ENCODE peak calls at places on chromosomes 1 and 21, in six cellular contexts. U is upper lobe of right lung, P is GM12865, F is DND-41, B is A549, C is AG04450. N is an unnamed sample.
A peak's percentile ranks its signal among the peaks of the same experiment; 100 is the strongest.

GRCh38 chr1:65176071-65176470 is 28.1 kb downstream of the AK4 start:
- DNase-seq in U (no peak), P (no peak), F (no peak), B (no peak), C (no peak), N (no peak)

GRCh38 chr1:50978144-50978851 is 8.3 kb downstream of the CDKN2C start:
- DNase-seq in U (peak; percentile 81), P (peak; percentile 84), F (peak; percentile 66), B (peak; percentile 84), C (no peak), N (no peak)

GRCh38 chr1:7539772-7540175 is 231.3 kb upstream of the VAMP3 start:
- DNase-seq in U (peak; percentile 82), P (peak; percentile 45), F (peak; percentile 16), B (peak; percentile 74), C (no peak), N (no peak)

GRCh38 chr1:53572802-53573148 is 113.6 kb downstream of the DMRTB1 start:
- DNase-seq in U (no peak), P (no peak), F (no peak), B (no peak), C (no peak), N (no peak)

GRCh38 chr1:168485048-168485447 is 58.7 kb downstream of the XCL2 start:
- DNase-seq in U (no peak), P (no peak), F (no peak), B (no peak), C (no peak), N (no peak)

GRCh38 chr1:175765293-175765692 is 21.9 kb upstream of the TNR start:
- DNase-seq in U (no peak), P (no peak), F (no peak), B (no peak), C (no peak), N (no peak)

GRCh38 chr1:24920155-24920925 is 9.7 kb downstream of the RUNX3 start:
- DNase-seq in U (no peak), P (peak; percentile 73), F (no peak), B (no peak), C (no peak), N (peak; percentile 70)

GRCh38 chr21:45290948-45291612 is 3.4 kb upstream of the POFUT2 start:
- DNase-seq in U (no peak), P (no peak), F (no peak), B (no peak), C (no peak), N (no peak)

GRCh38 chr1:247322437-247322836 is 9.2 kb downstream of the ZNF496 start:
- DNase-seq in U (no peak), P (no peak), F (no peak), B (no peak), C (no peak), N (no peak)

GRCh38 chr1:69911301-69911801 is 294.0 kb downstream of the LRRC40 start:
- DNase-seq in U (no peak), P (no peak), F (no peak), B (no peak), C (peak; percentile 3), N (peak; percentile 45)

GRCh38 chr1:162074548-162074947 is 5.1 kb downstream of the NOS1AP start:
- DNase-seq in U (no peak), P (no peak), F (no peak), B (no peak), C (no peak), N (no peak)

GRCh38 chr1:192140382-192140781 is 17.9 kb upstream of the RGS18 start:
- DNase-seq in U (no peak), P (no peak), F (no peak), B (no peak), C (no peak), N (no peak)

GRCh38 chr1:59332983-59333382 is 36.1 kb downstream of the FGGY start:
- DNase-seq in U (no peak), P (peak; percentile 46), F (peak; percentile 64), B (no peak), C (no peak), N (no peak)

GRCh38 chr1:114735479-114735878 is 18.9 kb upstream of the NRAS start:
- DNase-seq in U (no peak), P (no peak), F (no peak), B (no peak), C (no peak), N (no peak)

GRCh38 chr21:45695086-45695485 is 51.6 kb downstream of the PCBP3 start:
- DNase-seq in U (no peak), P (no peak), F (no peak), B (no peak), C (no peak), N (no peak)

GRCh38 chr1:63877816-63878215 is 104.0 kb downstream of the ROR1 start:
- DNase-seq in U (peak; percentile 64), P (no peak), F (no peak), B (no peak), C (no peak), N (no peak)

GRCh38 chr1:225468270-225469020 is 40.6 kb upstream of the LBR start:
- DNase-seq in U (peak; percentile 3), P (peak; percentile 31), F (no peak), B (no peak), C (no peak), N (no peak)

GRCh38 chr1:9263984-9264929 is 28.4 kb upstream of the SPSB1 start:
- DNase-seq in U (no peak), P (no peak), F (no peak), B (no peak), C (no peak), N (no peak)

GRCh38 chr1:44354268-44354839 is 703 bp downstream of the ERI3 start:
- DNase-seq in U (no peak), P (no peak), F (no peak), B (no peak), C (no peak), N (no peak)

GRCh38 chr1:245609354-245609753 is 454.6 kb downstream of the KIF26B start:
- DNase-seq in U (no peak), P (no peak), F (no peak), B (no peak), C (no peak), N (no peak)

GRCh38 chr1:119291611-119292206 is 76.9 kb upstream of the HAO2 start:
- DNase-seq in U (no peak), P (no peak), F (no peak), B (no peak), C (no peak), N (no peak)

GRCh38 chr1:227885648-227886502 is 61.9 kb downstream of the WNT9A start:
- DNase-seq in U (peak; percentile 70), P (peak; percentile 0), F (peak; percentile 3), B (peak; percentile 33), C (no peak), N (no peak)

GRCh38 chr1:19637606-19638005 is 6.5 kb upstream of the NBL1 start:
- DNase-seq in U (no peak), P (no peak), F (no peak), B (no peak), C (no peak), N (no peak)

GRCh38 chr1:6904476-6905170 is 119.4 kb downstream of the CAMTA1 start:
- DNase-seq in U (no peak), P (no peak), F (no peak), B (no peak), C (no peak), N (no peak)

GRCh38 chr1:56418047-56418680 is 161.2 kb downstream of the PLPP3 start:
- DNase-seq in U (no peak), P (no peak), F (no peak), B (no peak), C (no peak), N (no peak)

DNA sequence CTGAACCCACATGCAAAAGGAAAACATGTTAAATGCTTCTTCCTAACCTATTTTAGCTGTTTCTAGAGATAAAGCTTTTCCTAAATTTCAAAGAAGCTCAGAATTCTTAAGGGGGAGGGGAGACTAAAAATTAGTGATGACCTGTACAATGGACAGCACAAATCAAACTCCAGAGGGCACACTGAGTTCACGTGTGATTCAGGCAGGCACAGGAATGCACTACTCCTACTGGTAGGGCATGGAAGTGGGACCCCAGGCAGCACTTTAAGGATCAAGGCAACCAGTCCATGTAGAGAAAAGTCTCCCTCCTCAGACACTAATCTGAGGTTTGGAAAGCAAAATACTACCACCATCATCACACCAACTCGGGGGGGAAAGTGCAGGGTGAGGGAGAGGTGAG is 31.3 kb upstream of the CLCA4 start:
- DNase-seq in U (no peak), P (peak; percentile 18), F (no peak), B (peak; percentile 47), C (no peak), N (no peak)
- TF ChIP-seq CTCF in U (peak; percentile 36), P (peak; percentile 2), F (peak; percentile 11), B (no peak), C (peak; percentile 36), N (no peak)

DNA sequence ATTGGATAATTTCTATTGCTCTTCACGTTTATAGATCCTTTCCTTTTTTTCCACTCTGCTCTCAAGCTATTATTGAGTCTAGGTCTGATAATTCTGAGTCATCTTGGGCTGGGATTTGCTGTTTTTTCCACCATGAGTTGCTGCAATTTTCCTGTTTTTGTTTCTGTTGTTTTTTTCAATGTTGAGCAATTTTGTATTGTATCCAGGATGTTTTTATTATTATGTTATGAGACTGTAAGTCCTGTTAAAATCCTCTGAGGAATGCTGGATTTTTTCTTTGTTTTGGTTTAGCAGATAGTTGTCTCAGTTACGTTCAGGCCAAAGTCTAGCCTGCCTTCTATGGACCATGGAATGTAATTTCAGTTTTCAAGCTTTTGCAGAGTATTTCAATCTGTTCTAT is 13.0 kb upstream of the SLC35A3 start:
- DNase-seq in U (no peak), P (no peak), F (no peak), B (no peak), C (no peak), N (peak; percentile 44)
- TF ChIP-seq CTCF in U (no peak), P (no peak), F (no peak), B (no peak), C (peak; percentile 15), N (peak; percentile 38)

GRCh38 chr21:31201144-31201543 is 142.9 kb downstream of the TIAM1 start:
- DNase-seq in U (no peak), P (no peak), F (no peak), B (no peak), C (no peak), N (no peak)

GRCh38 chr21:31203371-31204054 is 140.5 kb downstream of the TIAM1 start:
- DNase-seq in U (no peak), P (no peak), F (no peak), B (no peak), C (no peak), N (no peak)

GRCh38 chr21:31201548-31201947 is 142.5 kb downstream of the TIAM1 start:
- DNase-seq in U (no peak), P (peak; percentile 18), F (no peak), B (no peak), C (no peak), N (no peak)

GRCh38 chr21:31204801-31205200 is 139.3 kb downstream of the TIAM1 start:
- DNase-seq in U (no peak), P (no peak), F (no peak), B (no peak), C (no peak), N (no peak)

DNA sequence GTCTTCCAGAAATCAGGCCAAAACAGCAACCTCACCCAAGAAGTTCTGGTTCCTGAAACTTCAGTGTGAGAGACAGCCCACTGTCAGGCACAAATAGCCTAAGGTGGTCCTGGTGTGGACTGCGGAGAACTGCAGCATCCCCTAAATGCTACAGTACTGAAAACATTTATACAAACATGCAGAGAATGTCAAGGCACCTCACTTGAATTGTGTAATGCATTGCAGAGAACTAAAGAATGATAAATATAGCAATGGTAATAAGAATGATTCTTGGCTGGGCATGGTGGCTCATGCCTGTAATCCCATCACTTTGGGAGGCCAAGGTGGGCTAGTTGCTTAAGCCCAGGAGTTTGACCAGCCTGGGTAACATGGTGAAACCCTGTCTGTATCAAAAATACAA is 138.6 kb downstream of the TIAM1 start:
- DNase-seq in U (no peak), P (no peak), F (no peak), B (no peak), C (no peak), N (no peak)
- TF ChIP-seq CTCF in U (no peak), P (no peak), F (no peak), B (no peak), C (no peak), N (no peak)

GRCh38 chr1:117622726-117623125 is 16.9 kb downstream of the TENT5C start:
- DNase-seq in U (no peak), P (no peak), F (no peak), B (no peak), C (no peak), N (no peak)
- TF ChIP-seq CTCF in U (no peak), P (no peak), F (peak; percentile 28), B (no peak), C (no peak), N (no peak)